ENCODE peak calls at places on chromosomes 3 and 15, in nine cellular contexts. X is neural crest cell, S is GM10248, A is RWPE1, P is choroid plexus epithelial cell, Z is mesothelial cell of epicardium, Y is breast epithelium, T is PC-9, N is fibroblast of lung. H is an unnamed sample.

GRCh38 chr3:72155391-72156064 is 370.6 kb upstream of the PROK2 start:
- DNase-seq in Y (no peak), Z (no peak), N (peak), A (peak), P (peak), X (no peak), S (no peak), T (no peak), H (peak)

GRCh38 chr3:51620543-51620942 is 50.5 kb upstream of the TEX264 start:
- DNase-seq in Z (no peak), T (no peak), N (peak), S (no peak), P (peak), A (no peak), X (no peak), Y (no peak), H (peak)

GRCh38 chr3:155211266-155211665 is 82.2 kb downstream of the STRIT1 start:
- DNase-seq in N (peak), P (no peak), T (no peak), S (no peak), Y (no peak), Z (no peak), A (no peak), X (no peak), H (no peak)

GRCh38 chr3:69997486-69998307 is 1.8 kb upstream of the SAMMSON start:
- DNase-seq in A (no peak), X (no peak), N (peak), Z (no peak), Y (no peak), S (no peak), T (no peak), P (peak), H (no peak)

GRCh38 chr3:52730681-52731080 is 24.8 kb downstream of the SPCS1 start:
- DNase-seq in Y (no peak), N (peak), X (no peak), P (peak), S (no peak), Z (no peak), A (no peak), T (no peak), H (no peak)

GRCh38 chr3:112550859-112551258 is 10.9 kb downstream of the ATG3 start:
- DNase-seq in Z (no peak), X (no peak), A (no peak), P (no peak), N (no peak), S (no peak), T (no peak), Y (no peak), H (no peak)

GRCh38 chr3:188749010-188749617 is 422.7 kb upstream of the TPRG1 start:
- DNase-seq in X (peak), T (peak), Y (no peak), Z (no peak), A (no peak), S (peak), P (peak), N (no peak), H (no peak)

GRCh38 chr3:193665370-193665989 is 72.5 kb downstream of the OPA1 start:
- DNase-seq in N (peak), P (peak), X (no peak), Z (no peak), S (no peak), Y (no peak), A (peak), T (peak), H (peak)

GRCh38 chr3:16126634-16127033 is 47.8 kb upstream of the GALNT15 start:
- DNase-seq in N (no peak), P (no peak), A (no peak), T (no peak), X (no peak), S (no peak), Y (no peak), Z (no peak), H (no peak)

GRCh38 chr3:163562625-163563024 is 1515.7 kb downstream of the SI start:
- DNase-seq in N (no peak), T (no peak), S (no peak), Z (no peak), P (no peak), Y (no peak), X (no peak), A (no peak), H (peak)

GRCh38 chr3:195802261-195802701 is 9.4 kb downstream of the MUC4 start:
- DNase-seq in X (no peak), T (no peak), Z (no peak), S (no peak), N (no peak), A (no peak), Y (no peak), P (no peak), H (no peak)

GRCh38 chr3:192727032-192727847 is at the start of gene FGF12:
- DNase-seq in P (peak), X (peak), N (peak), Y (peak), A (peak), T (no peak), Z (peak), S (peak), H (peak)

GRCh38 chr15:90553248-90553745 is 23.6 kb downstream of the CRTC3 start:
- DNase-seq in S (no peak), Z (no peak), T (no peak), A (no peak), X (no peak), N (peak), P (peak), Y (no peak), H (peak)

GRCh38 chr3:69115731-69116130 is 6.7 kb downstream of the LMOD3 start:
- DNase-seq in N (peak), P (peak), Z (no peak), T (no peak), X (no peak), Y (no peak), S (no peak), A (peak), H (no peak)

GRCh38 chr3:109478614-109479013 is 141.3 kb upstream of the DPPA4 start:
- DNase-seq in Z (no peak), S (no peak), P (no peak), N (no peak), Y (no peak), X (no peak), T (no peak), A (no peak), H (no peak)

GRCh38 chr3:127978636-127979035 is 63.6 kb downstream of the KBTBD12 start:
- DNase-seq in T (no peak), N (no peak), Y (no peak), A (no peak), Z (no peak), X (no peak), S (no peak), P (no peak), H (no peak)

GRCh38 chr15:73596214-73596613 is 37.0 kb downstream of the NPTN start:
- DNase-seq in X (no peak), A (no peak), Z (no peak), P (no peak), T (no peak), Y (no peak), N (no peak), S (no peak), H (no peak)

GRCh38 chr15:98809273-98809672 is 160.9 kb downstream of the IGF1R start:
- DNase-seq in A (no peak), T (no peak), S (no peak), N (no peak), X (no peak), P (no peak), Z (no peak), Y (no peak), H (no peak)

GRCh38 chr3:106611841-106612240 is 743.0 kb upstream of the CBLB start:
- DNase-seq in S (no peak), X (no peak), Y (no peak), Z (no peak), T (no peak), A (no peak), P (peak), N (peak), H (no peak)

GRCh38 chr3:3065876-3066275 is 44.3 kb downstream of the IL5RA start:
- DNase-seq in X (no peak), S (no peak), T (no peak), Y (no peak), A (no peak), N (no peak), P (no peak), Z (no peak), H (no peak)

GRCh38 chr3:39166932-39167532 is 13.6 kb upstream of the CSRNP1 start:
- DNase-seq in Z (no peak), N (peak), A (no peak), Y (no peak), T (peak), S (no peak), P (peak), X (no peak), H (no peak)

GRCh38 chr3:32910954-32911353 is 40.5 kb upstream of the CCR4 start:
- DNase-seq in P (peak), Y (no peak), Z (no peak), S (no peak), X (no peak), A (no peak), N (peak), T (no peak), H (no peak)

GRCh38 chr15:37951999-37952398 is 17.6 kb downstream of the TMCO5A start:
- DNase-seq in A (no peak), Z (no peak), N (no peak), P (no peak), S (no peak), T (no peak), Y (no peak), X (no peak), H (no peak)

GRCh38 chr15:31027948-31028586 is 36.6 kb upstream of the MTMR10 start:
- DNase-seq in Z (no peak), A (no peak), N (no peak), Y (no peak), T (no peak), P (no peak), X (no peak), S (no peak), H (no peak)

GRCh38 chr15:69597061-69597592 is 144.5 kb downstream of the RPLP1 start:
- DNase-seq in N (no peak), A (no peak), Z (no peak), T (no peak), X (no peak), Y (no peak), P (no peak), S (no peak), H (no peak)

GRCh38 chr3:194874783-194875182 is 189.1 kb downstream of the FAM43A start:
- DNase-seq in X (no peak), S (no peak), Y (no peak), N (no peak), A (no peak), Z (no peak), P (no peak), T (no peak), H (no peak)

GRCh38 chr3:117660941-117661635 is 951.5 kb downstream of the TUSC7 start:
- DNase-seq in N (no peak), X (no peak), T (no peak), S (no peak), Z (no peak), A (no peak), P (peak), Y (no peak), H (peak)

GRCh38 chr3:34132069-34132677 is 333.7 kb downstream of the PDCD6IP start:
- DNase-seq in X (no peak), P (no peak), A (no peak), Z (no peak), S (no peak), Y (no peak), T (no peak), N (no peak), H (no peak)

GRCh38 chr3:31878231-31878838 is 102.7 kb downstream of the OSBPL10 start:
- DNase-seq in A (no peak), Z (no peak), Y (no peak), P (peak), T (no peak), N (peak), X (no peak), S (no peak), H (no peak)

GRCh38 chr15:71048913-71049675 is 66.2 kb upstream of the THSD4 start:
- DNase-seq in X (no peak), P (peak), N (peak), Y (no peak), T (peak), S (no peak), A (no peak), Z (no peak), H (peak)

GRCh38 chr3:14231145-14231990 is 52.8 kb downstream of the LSM3 start:
- DNase-seq in P (no peak), N (no peak), T (no peak), A (no peak), X (no peak), Y (no peak), S (no peak), Z (no peak), H (no peak)

GRCh38 chr15:31373096-31373865 is 46.6 kb downstream of the KLF13 start:
- DNase-seq in P (no peak), Y (no peak), Z (no peak), X (no peak), A (no peak), S (no peak), N (no peak), T (no peak), H (no peak)

DNA sequence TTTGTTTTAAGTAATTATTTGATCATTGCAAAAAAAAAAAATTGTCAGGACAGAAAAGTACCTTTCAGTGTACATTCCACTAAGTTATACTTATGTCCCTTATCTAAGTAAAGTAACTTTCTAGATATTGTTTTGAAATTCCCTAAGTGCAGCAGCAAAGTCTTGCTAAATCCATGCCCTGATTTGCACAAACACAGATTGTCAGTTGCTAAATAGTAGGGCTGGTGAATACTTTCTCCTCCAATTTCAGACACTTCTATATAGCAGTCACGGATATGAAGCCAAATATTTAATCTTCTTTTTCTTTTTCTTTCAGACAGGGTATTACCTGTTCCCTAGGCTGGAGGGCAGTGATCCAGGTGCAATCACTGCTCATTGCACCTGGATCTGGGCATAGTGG is 12.9 kb downstream of the LRRC2 start:
- DNase-seq in N (peak), Y (no peak), X (no peak), Z (no peak), P (peak), S (no peak), A (no peak), T (no peak), H (no peak)
- TF ChIP-seq CTCF in N (no peak), Y (no peak), X (no peak), Z (no peak), P (no peak), S (no peak), A (no peak), T (no peak), H (no peak)

GRCh38 chr3:136818851-136819783 is at the start of gene SLC35G2:
- DNase-seq in S (peak), Y (no peak), Z (peak), N (peak), T (peak), A (peak), P (peak), X (peak), H (peak)
- TF ChIP-seq CTCF in S (no peak), Y (no peak), Z (no peak), N (no peak), T (peak), A (no peak), P (peak), X (no peak), H (no peak)

DNA sequence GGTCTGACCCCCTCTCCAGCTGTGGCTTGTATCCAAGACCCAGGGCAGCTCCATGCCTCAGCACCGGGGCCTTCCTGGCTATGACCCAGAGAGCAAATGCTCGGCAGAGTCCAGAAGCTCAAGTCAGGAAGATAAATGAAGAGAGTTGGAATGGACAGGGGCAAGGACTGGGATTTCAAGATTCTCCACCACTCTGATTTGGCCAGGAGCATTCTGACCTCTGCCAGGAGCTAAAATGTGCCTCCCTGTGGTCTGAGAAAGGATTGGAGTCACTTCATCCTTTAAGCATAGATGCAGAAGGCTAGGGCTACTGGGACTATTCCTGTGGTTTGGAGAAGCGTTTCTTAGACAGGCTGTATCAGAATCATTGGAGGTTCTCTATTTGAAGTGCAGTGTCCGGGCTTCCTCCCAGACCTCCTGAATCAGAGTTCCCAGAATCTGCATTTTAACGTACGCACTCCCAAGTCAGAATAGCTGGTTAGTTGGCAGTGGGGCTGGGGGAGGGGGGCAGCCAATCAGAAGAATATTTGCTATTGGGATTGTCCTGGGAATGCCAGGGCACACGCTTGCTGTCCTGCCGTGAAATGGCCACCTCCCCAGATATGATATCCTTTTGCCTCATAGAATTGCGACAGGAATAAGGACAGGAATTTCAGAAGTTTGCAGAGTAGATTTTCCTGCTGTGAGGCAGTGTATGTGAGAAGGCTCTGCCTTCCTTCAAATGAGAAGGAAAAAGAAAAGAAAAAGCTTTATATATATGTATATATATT is 57.4 kb downstream of the HRH1 start:
- DNase-seq in A (no peak), N (peak), Z (no peak), Y (no peak), S (no peak), P (peak), X (no peak), T (no peak), H (no peak)
- TF ChIP-seq CTCF in A (no peak), N (peak), Z (no peak), Y (no peak), S (no peak), P (peak), X (no peak), T (no peak), H (peak)

GRCh38 chr15:26771917-26772587 is 814 bp downstream of the GABRB3 start:
- DNase-seq in X (peak), A (no peak), N (no peak), Y (no peak), Z (no peak), P (no peak), S (peak), T (no peak), H (no peak)

GRCh38 chr15:26771168-26771916 is 1.5 kb downstream of the GABRB3 start:
- DNase-seq in P (no peak), A (no peak), T (no peak), Y (no peak), S (no peak), Z (peak), X (peak), N (no peak), H (no peak)

GRCh38 chr15:26767169-26767670 is 5.6 kb downstream of the GABRB3 start:
- DNase-seq in A (no peak), N (no peak), P (no peak), S (no peak), T (no peak), Z (no peak), Y (no peak), X (no peak), H (no peak)

GRCh38 chr15:26766262-26766661 is 6.6 kb downstream of the GABRB3 start:
- DNase-seq in Y (no peak), X (no peak), Z (no peak), S (no peak), N (no peak), A (no peak), T (no peak), P (no peak), H (no peak)
- TF ChIP-seq CTCF in Y (no peak), X (no peak), Z (no peak), S (no peak), N (no peak), A (no peak), T (no peak), P (no peak), H (no peak)

DNA sequence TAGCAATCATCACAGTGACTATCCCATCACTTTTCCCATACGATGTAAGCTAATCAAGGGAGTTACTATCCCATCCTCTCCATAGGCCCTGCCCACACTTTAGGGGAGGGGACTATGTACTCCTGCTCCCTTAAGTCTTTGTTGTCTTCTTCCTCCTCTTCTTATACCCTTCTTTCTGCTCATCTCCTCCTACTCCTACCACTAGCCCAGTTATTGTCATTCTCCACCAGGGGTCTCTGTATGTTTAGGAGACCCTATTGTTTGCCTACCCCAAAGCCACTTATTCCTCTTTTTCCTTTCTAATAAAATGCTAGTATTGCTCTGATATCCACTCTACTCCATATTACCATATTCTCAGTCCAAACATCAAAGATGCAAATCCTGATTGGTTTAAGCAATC is 27.8 kb downstream of the STAC start:
- DNase-seq in P (peak), X (no peak), N (no peak), A (no peak), Y (no peak), T (no peak), S (no peak), Z (no peak), H (no peak)
- TF ChIP-seq CTCF in P (peak), X (peak), N (peak), A (no peak), Y (no peak), T (peak), S (no peak), Z (no peak), H (peak)

DNA sequence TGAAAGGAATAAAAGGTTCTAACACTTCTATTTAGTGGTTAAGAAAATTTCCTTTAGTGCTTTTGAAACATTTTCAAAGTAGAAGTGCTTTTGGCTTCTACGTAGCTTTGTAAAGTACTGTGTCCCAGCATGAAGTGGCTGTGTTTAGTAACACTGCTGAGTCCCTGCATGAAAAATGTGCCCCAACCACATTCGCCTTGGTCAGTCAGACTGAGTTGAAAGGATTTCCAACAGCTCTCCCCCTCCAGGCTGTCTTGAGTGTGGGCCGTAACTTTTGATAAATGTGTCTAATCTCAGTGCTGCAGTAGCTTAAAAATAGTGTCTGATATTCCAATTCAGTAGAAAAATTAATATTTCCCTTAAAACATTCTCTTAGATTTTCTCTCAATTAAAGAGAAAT is 115.0 kb downstream of the NR1D2 start:
- DNase-seq in X (no peak), P (peak), N (peak), A (peak), Y (no peak), T (peak), Z (peak), S (no peak), H (peak)
- TF ChIP-seq CTCF in X (no peak), P (peak), N (no peak), A (no peak), Y (no peak), T (no peak), Z (no peak), S (no peak), H (peak)

DNA sequence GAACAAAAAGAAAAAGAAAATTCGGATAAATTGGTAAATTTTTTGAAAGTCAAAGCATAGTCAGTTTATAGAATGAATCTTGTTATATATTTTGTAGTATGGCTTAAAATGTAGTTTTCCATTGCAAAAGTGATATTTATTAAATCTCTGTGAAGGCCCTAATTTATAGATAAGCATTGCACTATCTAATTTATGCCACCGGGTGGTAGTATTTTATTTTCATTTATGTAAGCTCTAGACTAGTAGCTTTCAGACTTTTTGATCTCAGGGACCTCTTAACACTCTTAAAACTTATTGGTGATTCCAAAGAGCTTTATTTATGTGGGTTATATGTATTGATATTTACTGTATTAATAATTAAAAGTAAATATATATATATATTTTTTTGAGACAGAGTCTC is 133.9 kb upstream of the LRRFIP2 start:
- DNase-seq in Y (no peak), P (peak), X (no peak), T (no peak), S (peak), N (peak), Z (no peak), A (peak), H (peak)
- TF ChIP-seq CTCF in Y (no peak), P (no peak), X (peak), T (peak), S (peak), N (no peak), Z (peak), A (peak), H (no peak)

GRCh38 chr15:49622561-49622960 is 1.7 kb downstream of the DTWD1 start:
- DNase-seq in A (no peak), T (no peak), Z (no peak), S (no peak), X (no peak), N (no peak), Y (no peak), P (peak), H (no peak)
- TF ChIP-seq CTCF in A (no peak), T (no peak), Z (no peak), S (no peak), X (no peak), N (peak), Y (no peak), P (peak), H (peak)

H was measured in astrocyte of the cerebellum.